ENCODE peak calls at places on chromosome 19, in seven cellular contexts. X, R, B, Y, M, E and T are unnamed samples.
A peak's percentile ranks its signal among the peaks of the same experiment; 100 is the strongest.

GRCh38 chr19:39413269-39413902 is 917 bp downstream of the PLEKHG2 start:
- DNase-seq in E (no peak), Y (peak; percentile 80), B (no peak), R (no peak), M (no peak), X (peak; percentile 62), T (peak; percentile 65)

GRCh38 chr19:38665950-38666661 is 18.7 kb downstream of the ACTN4 start:
- DNase-seq in R (no peak), M (no peak), B (peak; percentile 3), X (no peak), E (no peak), Y (peak; percentile 76), T (no peak)

GRCh38 chr19:16159655-16160054 is 13.7 kb downstream of the CIB3 start:
- DNase-seq in X (no peak), Y (no peak), M (no peak), R (no peak), B (no peak), E (no peak), T (no peak)

GRCh38 chr19:19552811-19553210 is 14.7 kb downstream of the CILP2 start:
- DNase-seq in E (no peak), B (no peak), X (no peak), Y (peak; percentile 97), R (no peak), M (no peak), T (no peak)

GRCh38 chr19:34452671-34453253 is 24.6 kb downstream of the UBA2 start:
- DNase-seq in E (no peak), X (no peak), M (no peak), B (no peak), Y (peak; percentile 40), R (no peak), T (no peak)

GRCh38 chr19:13356686-13357280 is 149.5 kb downstream of the CACNA1A start:
- DNase-seq in Y (no peak), B (no peak), M (no peak), E (no peak), R (no peak), X (no peak), T (no peak)

GRCh38 chr19:41696402-41697197 is 8.5 kb upstream of the CEACAM7 start:
- DNase-seq in M (no peak), X (no peak), B (no peak), E (no peak), R (no peak), Y (no peak), T (no peak)

GRCh38 chr19:30792561-30793505 is 420.6 kb downstream of the ZNF536 start:
- DNase-seq in X (no peak), B (no peak), M (no peak), E (no peak), R (no peak), Y (no peak), T (no peak)

GRCh38 chr19:42455621-42456081 is 12.9 kb upstream of the CXCL17 start:
- DNase-seq in B (no peak), E (no peak), R (no peak), X (no peak), Y (no peak), M (no peak), T (no peak)

GRCh38 chr19:49594157-49595005 is 3.4 kb downstream of the PRR12 start:
- DNase-seq in X (no peak), E (no peak), Y (no peak), B (no peak), M (no peak), R (no peak), T (no peak)

GRCh38 chr19:39192846-39193245 is 3.9 kb upstream of the NCCRP1 start:
- DNase-seq in Y (no peak), E (no peak), M (no peak), X (no peak), R (no peak), B (no peak), T (no peak)

GRCh38 chr19:2618611-2619010 is 83.9 kb downstream of the GNG7 start:
- DNase-seq in M (no peak), R (no peak), Y (no peak), B (no peak), X (no peak), E (no peak), T (peak; percentile 44)